ENCODE peak calls at places on chromosomes 7 and 10, in five cellular contexts. Q is SK-N-SH, F is GM23248, L is MM.1S, P is PC-3. Z is an unnamed sample.

GRCh38 chr10:113492181-113492580 is 60.7 kb upstream of the HABP2 start:
- DNase-seq in Q (no peak), F (peak; percentile 75), L (no peak), P (no peak), Z (no peak)

GRCh38 chr10:95183451-95184230 is 10.4 kb upstream of the ACSM6 start:
- DNase-seq in Q (peak; percentile 96), F (peak; percentile 88), L (peak; percentile 91), P (peak; percentile 85), Z (peak; percentile 94)

GRCh38 chr7:138091073-138091472 is 14.8 kb downstream of the AKR1D1 start:
- DNase-seq in Q (no peak), F (no peak), L (peak; percentile 23), P (no peak), Z (no peak)

GRCh38 chr10:59354434-59354833 is 7.9 kb downstream of the FAM13C start:
- DNase-seq in Q (no peak), F (no peak), L (no peak), P (no peak), Z (no peak)

GRCh38 chr7:80929619-80930018 is 10.8 kb upstream of the SEMA3C start:
- DNase-seq in Q (no peak), F (peak; percentile 72), L (no peak), P (peak; percentile 76), Z (no peak)

GRCh38 chr10:119029613-119030420 is at the start of gene NANOS1:
- DNase-seq in Q (no peak), F (peak; percentile 58), L (peak; percentile 46), P (peak; percentile 17), Z (peak; percentile 75)

GRCh38 chr7:31075006-31075405 is 22.9 kb downstream of the ADCYAP1R1 start:
- DNase-seq in Q (no peak), F (no peak), L (no peak), P (no peak), Z (no peak)

GRCh38 chr10:78337646-78338391 is 304.2 kb downstream of the RPS24 start:
- DNase-seq in Q (no peak), F (peak; percentile 66), L (no peak), P (no peak), Z (no peak)

GRCh38 chr7:20075415-20075814 is 141.8 kb downstream of the MACC1 start:
- DNase-seq in Q (no peak), F (no peak), L (no peak), P (no peak), Z (no peak)

GRCh38 chr10:97792058-97792721 is 20.4 kb upstream of the SFRP5 start:
- DNase-seq in Q (peak; percentile 84), F (peak; percentile 64), L (peak; percentile 59), P (peak; percentile 74), Z (peak; percentile 74)

GRCh38 chr7:131157530-131158243 is 170.0 kb upstream of the MKLN1 start:
- DNase-seq in Q (no peak), F (peak; percentile 83), L (no peak), P (no peak), Z (no peak)

GRCh38 chr10:101007915-101008822 is 8.6 kb downstream of the LZTS2 start:
- DNase-seq in Q (peak; percentile 45), F (peak; percentile 33), L (no peak), P (no peak), Z (no peak)

GRCh38 chr7:85186083-85186520 is 754 bp downstream of the SEMA3D start:
- DNase-seq in Q (peak; percentile 63), F (peak; percentile 68), L (no peak), P (peak; percentile 62), Z (peak; percentile 69)

GRCh38 chr7:44338600-44338999 is 13.2 kb upstream of the CAMK2B start:
- DNase-seq in Q (no peak), F (no peak), L (no peak), P (no peak), Z (no peak)

GRCh38 chr10:125060851-125061556 is 99.4 kb downstream of the CTBP2 start:
- DNase-seq in Q (peak; percentile 86), F (peak; percentile 92), L (no peak), P (peak; percentile 74), Z (peak; percentile 84)

GRCh38 chr10:1754506-1755177 is 17.3 kb upstream of the ADARB2 start:
- DNase-seq in Q (no peak), F (no peak), L (no peak), P (no peak), Z (peak; percentile 74)

GRCh38 chr7:151381333-151382078 is 28.3 kb downstream of the WDR86 start:
- DNase-seq in Q (peak; percentile 77), F (peak; percentile 22), L (no peak), P (no peak), Z (peak; percentile 73)

GRCh38 chr10:26738354-26738753 is 40.9 kb downstream of the PDSS1 start:
- DNase-seq in Q (no peak), F (peak; percentile 10), L (no peak), P (no peak), Z (no peak)

GRCh38 chr7:88455696-88456095 is 149.0 kb upstream of the STEAP4 start:
- DNase-seq in Q (no peak), F (peak; percentile 1), L (no peak), P (peak; percentile 59), Z (no peak)

GRCh38 chr7:27812706-27813105 is 72.7 kb downstream of the TAX1BP1 start:
- DNase-seq in Q (no peak), F (no peak), L (no peak), P (no peak), Z (no peak)

GRCh38 chr10:58743466-58744115 is 230.9 kb downstream of the BICC1 start:
- DNase-seq in Q (peak; percentile 38), F (peak; percentile 37), L (no peak), P (no peak), Z (peak; percentile 70)

GRCh38 chr7:40350100-40350499 is 215.3 kb downstream of the SUGCT start:
- DNase-seq in Q (no peak), F (no peak), L (no peak), P (no peak), Z (no peak)

GRCh38 chr7:78412216-78412858 is 613.8 kb downstream of the PHTF2 start:
- DNase-seq in Q (no peak), F (peak; percentile 18), L (no peak), P (no peak), Z (no peak)

GRCh38 chr10:16835223-16835622 is 18.0 kb upstream of the RSU1 start:
- DNase-seq in Q (no peak), F (no peak), L (no peak), P (no peak), Z (no peak)

GRCh38 chr10:33460461-33461294 is 126.2 kb upstream of the NRP1 start:
- DNase-seq in Q (no peak), F (peak; percentile 90), L (no peak), P (peak; percentile 73), Z (no peak)

GRCh38 chr7:154684651-154685563 is 318.0 kb downstream of the PAXIP1 start:
- DNase-seq in Q (peak; percentile 75), F (no peak), L (no peak), P (no peak), Z (no peak)

GRCh38 chr7:101093907-101094306 is 8.6 kb downstream of the TRIM56 start:
- DNase-seq in Q (no peak), F (peak; percentile 90), L (no peak), P (peak; percentile 70), Z (no peak)
- H3K9ac ChIP-seq in Q (peak overlapping the region; percentile 59), F (peak overlapping the region; percentile 71), L (no peak overlapping the region), P (no peak overlapping the region), Z (no peak overlapping the region)

GRCh38 chr7:100158229-100159098 is at the start of gene TRAPPC14:
- DNase-seq in Q (peak; percentile 100), F (peak; percentile 90), L (peak; percentile 78), P (peak; percentile 76), Z (peak; percentile 97)

GRCh38 chr7:100159099-100159623 is 638 bp upstream of the TRAPPC14 start:
- DNase-seq in Q (peak; percentile 39), F (peak; percentile 15), L (no peak), P (no peak), Z (no peak)

GRCh38 chr7:100162874-100163533 is 4.5 kb upstream of the TRAPPC14 start:
- DNase-seq in Q (peak; percentile 23), F (no peak), L (no peak), P (peak; percentile 66), Z (no peak)

GRCh38 chr7:100157334-100158228 is 942 bp downstream of the TRAPPC14 start:
- DNase-seq in Q (peak; percentile 70), F (peak; percentile 74), L (no peak), P (peak; percentile 67), Z (peak; percentile 36)

GRCh38 chr7:100160067-100160466 is 1.5 kb upstream of the TRAPPC14 start:
- DNase-seq in Q (no peak), F (no peak), L (no peak), P (no peak), Z (no peak)
- H3F3A ChIP-seq in Q (no peaks in the 10 kb centered on the region), F (no peaks in the 10 kb centered on the region), L (no peaks in the 10 kb centered on the region), P (no peaks in the 10 kb centered on the region), Z (peaks cover 24% of the 10 kb centered on the region)

DNA sequence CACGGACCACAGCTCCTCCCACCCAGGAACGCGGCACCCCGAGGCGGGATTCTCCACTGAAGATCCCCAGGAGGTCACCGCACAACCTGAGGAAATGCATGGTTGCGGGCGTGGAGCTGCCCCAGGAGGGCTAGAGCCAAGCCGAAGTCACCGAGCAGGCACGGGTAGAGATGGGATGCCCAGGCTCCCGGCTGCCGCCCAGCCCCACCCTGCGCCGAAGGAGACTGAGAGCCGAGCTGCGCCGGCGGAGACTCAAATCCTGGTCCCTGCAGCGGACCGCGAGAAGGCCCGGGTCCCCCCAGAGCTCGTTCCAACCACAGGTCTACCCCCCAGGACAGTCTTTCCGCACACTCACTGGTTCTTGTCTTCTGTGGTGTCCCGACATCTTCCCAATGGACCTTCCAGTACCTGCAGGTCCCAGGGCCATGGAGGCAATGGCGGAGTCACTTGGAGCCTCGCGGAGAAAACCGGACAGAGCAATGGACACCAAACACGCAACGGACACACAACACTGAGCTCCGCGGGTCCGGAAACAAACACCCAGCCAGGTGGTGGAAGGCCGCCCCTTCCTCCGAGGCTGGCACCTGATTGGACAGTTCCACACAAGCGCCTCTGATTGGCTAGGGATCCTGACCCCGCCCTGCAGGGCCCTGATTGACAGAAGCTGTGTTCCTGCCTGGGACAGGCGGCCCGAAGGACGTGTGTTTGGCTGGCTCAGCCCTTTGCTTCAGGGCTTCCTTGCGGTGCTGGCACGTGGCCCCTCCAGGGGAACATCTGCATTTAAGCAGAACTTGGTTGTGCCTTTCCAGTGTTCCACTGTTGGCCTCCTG is 331.9 kb upstream of the NUPR2 start:
- DNase-seq in Q (peak; percentile 81), F (no peak), L (no peak), P (no peak), Z (no peak)
- H3K9ac ChIP-seq in Q (no peak overlapping the region), F (no peak overlapping the region), L (no peak overlapping the region), P (no peak overlapping the region), Z (no peak overlapping the region)

DNA sequence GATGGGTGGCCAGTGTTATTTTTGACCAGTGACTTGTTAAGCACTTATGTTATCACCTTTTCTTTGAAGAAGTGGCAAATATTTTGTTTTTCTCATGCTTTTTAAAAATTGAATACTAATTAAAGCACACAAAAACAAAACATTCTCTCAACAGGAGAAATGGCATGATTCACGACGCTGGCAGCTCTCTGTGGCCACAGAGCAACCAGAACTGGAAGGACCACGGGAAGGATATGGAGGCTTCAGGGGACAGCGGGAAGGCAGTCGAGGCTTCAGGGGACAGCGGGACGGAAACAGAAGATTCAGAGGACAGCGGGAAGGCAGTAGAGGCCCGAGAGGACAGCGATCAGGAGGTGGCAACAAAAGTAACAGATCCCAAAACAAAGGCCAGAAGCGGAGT is 6.2 kb upstream of the KIFBP start:
- DNase-seq in Q (no peak), F (no peak), L (no peak), P (no peak), Z (no peak)
- H3F3A ChIP-seq in Q (peaks cover 39% of the 10 kb centered on the region), F (peaks cover 75% of the 10 kb centered on the region), L (peaks cover 9% of the 10 kb centered on the region), P (peaks cover 19% of the 10 kb centered on the region), Z (peaks cover 27% of the 10 kb centered on the region)

GRCh38 chr7:17300012-17300411 is 1.6 kb downstream of the AHR start:
- DNase-seq in Q (no peak), F (peak; percentile 38), L (no peak), P (no peak), Z (no peak)
- H3K9ac ChIP-seq in Q (no peak overlapping the region), F (peak overlapping the region; percentile 78), L (peak overlapping the region; percentile 75), P (peak overlapping the region; percentile 94), Z (no peak overlapping the region)